ENCODE peak calls at places on chromosomes 6 and 20, in seven cellular contexts. One of them, this sample, is unnamed.

GRCh38 chr20:41551011-41551705 is 67.0 kb downstream of the CHD6 start:
- DNase-seq in Daoy: no peak
- DNase-seq in activated CD4-positive, CD25-positive, alpha-beta regulatory T cell treated with anti-CD3 and anti-CD28 coated beads, Interleukin-2, amount 50 U/mL, for 16 hours: no peak
- DNase-seq in NCI-H345: no peak
- DNase-seq in anterior cingulate cortex: no peak
- DNase-seq in islet precursor cell: no peak
- DNase-seq in H4: no peak
- DNase-seq in this sample: no peak

GRCh38 chr6:78831492-78831891 is 35.9 kb upstream of the IRAK1BP1 start:
- DNase-seq in Daoy: no peak
- DNase-seq in activated CD4-positive, CD25-positive, alpha-beta regulatory T cell treated with anti-CD3 and anti-CD28 coated beads, Interleukin-2, amount 50 U/mL, for 16 hours: no peak
- DNase-seq in NCI-H345: no peak
- DNase-seq in anterior cingulate cortex: no peak
- DNase-seq in islet precursor cell: no peak
- DNase-seq in H4: no peak
- DNase-seq in this sample: no peak

GRCh38 chr6:112362827-112363565 is 15.9 kb downstream of the RFPL4B start:
- DNase-seq in Daoy: no peak
- DNase-seq in activated CD4-positive, CD25-positive, alpha-beta regulatory T cell treated with anti-CD3 and anti-CD28 coated beads, Interleukin-2, amount 50 U/mL, for 16 hours: no peak
- DNase-seq in NCI-H345: no peak
- DNase-seq in anterior cingulate cortex: no peak
- DNase-seq in islet precursor cell: no peak
- DNase-seq in H4: no peak
- DNase-seq in this sample: no peak

GRCh38 chr6:31473780-31474725 is 23.9 kb upstream of the MICB start:
- DNase-seq in Daoy: peak
- DNase-seq in activated CD4-positive, CD25-positive, alpha-beta regulatory T cell treated with anti-CD3 and anti-CD28 coated beads, Interleukin-2, amount 50 U/mL, for 16 hours: no peak
- DNase-seq in NCI-H345: no peak
- DNase-seq in anterior cingulate cortex: no peak
- DNase-seq in islet precursor cell: peak
- DNase-seq in H4: peak
- DNase-seq in this sample: peak

GRCh38 chr6:129793447-129793846 is 67.7 kb downstream of the TMEM244 start:
- DNase-seq in Daoy: no peak
- DNase-seq in activated CD4-positive, CD25-positive, alpha-beta regulatory T cell treated with anti-CD3 and anti-CD28 coated beads, Interleukin-2, amount 50 U/mL, for 16 hours: no peak
- DNase-seq in NCI-H345: no peak
- DNase-seq in anterior cingulate cortex: no peak
- DNase-seq in islet precursor cell: no peak
- DNase-seq in H4: no peak
- DNase-seq in this sample: no peak

GRCh38 chr6:138103876-138104275 is 3.3 kb downstream of the PERP start:
- DNase-seq in Daoy: no peak
- DNase-seq in activated CD4-positive, CD25-positive, alpha-beta regulatory T cell treated with anti-CD3 and anti-CD28 coated beads, Interleukin-2, amount 50 U/mL, for 16 hours: no peak
- DNase-seq in NCI-H345: peak
- DNase-seq in anterior cingulate cortex: no peak
- DNase-seq in islet precursor cell: no peak
- DNase-seq in H4: no peak
- DNase-seq in this sample: no peak

GRCh38 chr20:13526551-13526950 is 112.2 kb downstream of the TASP1 start:
- DNase-seq in Daoy: no peak
- DNase-seq in activated CD4-positive, CD25-positive, alpha-beta regulatory T cell treated with anti-CD3 and anti-CD28 coated beads, Interleukin-2, amount 50 U/mL, for 16 hours: no peak
- DNase-seq in NCI-H345: no peak
- DNase-seq in anterior cingulate cortex: no peak
- DNase-seq in islet precursor cell: no peak
- DNase-seq in H4: no peak
- DNase-seq in this sample: no peak

GRCh38 chr20:45972500-45973183 is 639 bp upstream of the ZNF335 start:
- DNase-seq in Daoy: peak
- DNase-seq in activated CD4-positive, CD25-positive, alpha-beta regulatory T cell treated with anti-CD3 and anti-CD28 coated beads, Interleukin-2, amount 50 U/mL, for 16 hours: no peak
- DNase-seq in NCI-H345: no peak
- DNase-seq in anterior cingulate cortex: no peak
- DNase-seq in islet precursor cell: no peak
- DNase-seq in H4: peak
- DNase-seq in this sample: no peak

GRCh38 chr6:30022189-30022588 is 38.9 kb upstream of the POLR1H start:
- DNase-seq in Daoy: no peak
- DNase-seq in activated CD4-positive, CD25-positive, alpha-beta regulatory T cell treated with anti-CD3 and anti-CD28 coated beads, Interleukin-2, amount 50 U/mL, for 16 hours: no peak
- DNase-seq in NCI-H345: no peak
- DNase-seq in anterior cingulate cortex: no peak
- DNase-seq in islet precursor cell: no peak
- DNase-seq in H4: no peak
- DNase-seq in this sample: no peak

GRCh38 chr6:39879535-39879934 is 54.7 kb downstream of the MOCS1 start:
- DNase-seq in Daoy: no peak
- DNase-seq in activated CD4-positive, CD25-positive, alpha-beta regulatory T cell treated with anti-CD3 and anti-CD28 coated beads, Interleukin-2, amount 50 U/mL, for 16 hours: no peak
- DNase-seq in NCI-H345: no peak
- DNase-seq in anterior cingulate cortex: no peak
- DNase-seq in islet precursor cell: no peak
- DNase-seq in H4: no peak
- DNase-seq in this sample: no peak

GRCh38 chr6:2734517-2735076 is 16.1 kb downstream of the MYLK4 start:
- DNase-seq in Daoy: no peak
- DNase-seq in activated CD4-positive, CD25-positive, alpha-beta regulatory T cell treated with anti-CD3 and anti-CD28 coated beads, Interleukin-2, amount 50 U/mL, for 16 hours: no peak
- DNase-seq in NCI-H345: no peak
- DNase-seq in anterior cingulate cortex: no peak
- DNase-seq in islet precursor cell: no peak
- DNase-seq in H4: no peak
- DNase-seq in this sample: peak

GRCh38 chr6:33440649-33441309 is 13.6 kb upstream of the ZBTB9 start:
- DNase-seq in Daoy: no peak
- DNase-seq in activated CD4-positive, CD25-positive, alpha-beta regulatory T cell treated with anti-CD3 and anti-CD28 coated beads, Interleukin-2, amount 50 U/mL, for 16 hours: no peak
- DNase-seq in NCI-H345: no peak
- DNase-seq in anterior cingulate cortex: no peak
- DNase-seq in islet precursor cell: no peak
- DNase-seq in H4: no peak
- DNase-seq in this sample: no peak

GRCh38 chr6:37714836-37715425 is 17.2 kb upstream of the MDGA1 start:
- DNase-seq in Daoy: no peak
- DNase-seq in activated CD4-positive, CD25-positive, alpha-beta regulatory T cell treated with anti-CD3 and anti-CD28 coated beads, Interleukin-2, amount 50 U/mL, for 16 hours: no peak
- DNase-seq in NCI-H345: no peak
- DNase-seq in anterior cingulate cortex: no peak
- DNase-seq in islet precursor cell: no peak
- DNase-seq in H4: no peak
- DNase-seq in this sample: no peak

GRCh38 chr6:67131827-67132226 is 1424.8 kb upstream of the EYS start:
- DNase-seq in Daoy: no peak
- DNase-seq in activated CD4-positive, CD25-positive, alpha-beta regulatory T cell treated with anti-CD3 and anti-CD28 coated beads, Interleukin-2, amount 50 U/mL, for 16 hours: no peak
- DNase-seq in NCI-H345: no peak
- DNase-seq in anterior cingulate cortex: peak
- DNase-seq in islet precursor cell: no peak
- DNase-seq in H4: peak
- DNase-seq in this sample: peak

GRCh38 chr6:128275030-128275429 is 245.4 kb downstream of the PTPRK start:
- DNase-seq in Daoy: peak
- DNase-seq in activated CD4-positive, CD25-positive, alpha-beta regulatory T cell treated with anti-CD3 and anti-CD28 coated beads, Interleukin-2, amount 50 U/mL, for 16 hours: no peak
- DNase-seq in NCI-H345: no peak
- DNase-seq in anterior cingulate cortex: no peak
- DNase-seq in islet precursor cell: no peak
- DNase-seq in H4: no peak
- DNase-seq in this sample: no peak

GRCh38 chr6:144063744-144064401 is 31.5 kb downstream of the SF3B5 start:
- DNase-seq in Daoy: peak
- DNase-seq in activated CD4-positive, CD25-positive, alpha-beta regulatory T cell treated with anti-CD3 and anti-CD28 coated beads, Interleukin-2, amount 50 U/mL, for 16 hours: peak
- DNase-seq in NCI-H345: peak
- DNase-seq in anterior cingulate cortex: peak
- DNase-seq in islet precursor cell: peak
- DNase-seq in H4: peak
- DNase-seq in this sample: peak

GRCh38 chr6:71139249-71139648 is 149.4 kb upstream of the OGFRL1 start:
- DNase-seq in Daoy: peak
- DNase-seq in activated CD4-positive, CD25-positive, alpha-beta regulatory T cell treated with anti-CD3 and anti-CD28 coated beads, Interleukin-2, amount 50 U/mL, for 16 hours: no peak
- DNase-seq in NCI-H345: no peak
- DNase-seq in anterior cingulate cortex: no peak
- DNase-seq in islet precursor cell: peak
- DNase-seq in H4: peak
- DNase-seq in this sample: no peak

GRCh38 chr6:137798846-137799245 is 68.2 kb upstream of the TNFAIP3 start:
- DNase-seq in Daoy: no peak
- DNase-seq in activated CD4-positive, CD25-positive, alpha-beta regulatory T cell treated with anti-CD3 and anti-CD28 coated beads, Interleukin-2, amount 50 U/mL, for 16 hours: no peak
- DNase-seq in NCI-H345: no peak
- DNase-seq in anterior cingulate cortex: no peak
- DNase-seq in islet precursor cell: no peak
- DNase-seq in H4: no peak
- DNase-seq in this sample: no peak

GRCh38 chr6:102039450-102039849 is 645.9 kb downstream of the GRIK2 start:
- DNase-seq in Daoy: no peak
- DNase-seq in activated CD4-positive, CD25-positive, alpha-beta regulatory T cell treated with anti-CD3 and anti-CD28 coated beads, Interleukin-2, amount 50 U/mL, for 16 hours: no peak
- DNase-seq in NCI-H345: no peak
- DNase-seq in anterior cingulate cortex: no peak
- DNase-seq in islet precursor cell: no peak
- DNase-seq in H4: no peak
- DNase-seq in this sample: no peak

GRCh38 chr20:47013606-47014005 is 119.0 kb downstream of the EYA2 start:
- DNase-seq in Daoy: no peak
- DNase-seq in activated CD4-positive, CD25-positive, alpha-beta regulatory T cell treated with anti-CD3 and anti-CD28 coated beads, Interleukin-2, amount 50 U/mL, for 16 hours: no peak
- DNase-seq in NCI-H345: no peak
- DNase-seq in anterior cingulate cortex: no peak
- DNase-seq in islet precursor cell: no peak
- DNase-seq in H4: no peak
- DNase-seq in this sample: no peak

GRCh38 chr6:145529582-145529981 is 205.7 kb downstream of the EPM2A start:
- DNase-seq in Daoy: no peak
- DNase-seq in activated CD4-positive, CD25-positive, alpha-beta regulatory T cell treated with anti-CD3 and anti-CD28 coated beads, Interleukin-2, amount 50 U/mL, for 16 hours: no peak
- DNase-seq in NCI-H345: peak
- DNase-seq in anterior cingulate cortex: no peak
- DNase-seq in islet precursor cell: no peak
- DNase-seq in H4: peak
- DNase-seq in this sample: no peak

GRCh38 chr6:47268572-47269187 is 41.0 kb downstream of the TNFRSF21 start:
- DNase-seq in Daoy: no peak
- DNase-seq in activated CD4-positive, CD25-positive, alpha-beta regulatory T cell treated with anti-CD3 and anti-CD28 coated beads, Interleukin-2, amount 50 U/mL, for 16 hours: no peak
- DNase-seq in NCI-H345: no peak
- DNase-seq in anterior cingulate cortex: no peak
- DNase-seq in islet precursor cell: no peak
- DNase-seq in H4: no peak
- DNase-seq in this sample: no peak

GRCh38 chr20:33262658-33263065 is 20.4 kb upstream of the BPIFB1 start:
- DNase-seq in Daoy: peak
- DNase-seq in activated CD4-positive, CD25-positive, alpha-beta regulatory T cell treated with anti-CD3 and anti-CD28 coated beads, Interleukin-2, amount 50 U/mL, for 16 hours: no peak
- DNase-seq in NCI-H345: peak
- DNase-seq in anterior cingulate cortex: no peak
- DNase-seq in islet precursor cell: peak
- DNase-seq in H4: peak
- DNase-seq in this sample: peak

GRCh38 chr6:127923135-127923534 is 22.3 kb upstream of the THEMIS start:
- DNase-seq in Daoy: no peak
- DNase-seq in activated CD4-positive, CD25-positive, alpha-beta regulatory T cell treated with anti-CD3 and anti-CD28 coated beads, Interleukin-2, amount 50 U/mL, for 16 hours: no peak
- DNase-seq in NCI-H345: no peak
- DNase-seq in anterior cingulate cortex: no peak
- DNase-seq in islet precursor cell: no peak
- DNase-seq in H4: no peak
- DNase-seq in this sample: no peak

GRCh38 chr6:35391240-35391968 is 49.0 kb downstream of the PPARD start:
- DNase-seq in Daoy: peak
- DNase-seq in activated CD4-positive, CD25-positive, alpha-beta regulatory T cell treated with anti-CD3 and anti-CD28 coated beads, Interleukin-2, amount 50 U/mL, for 16 hours: no peak
- DNase-seq in NCI-H345: no peak
- DNase-seq in anterior cingulate cortex: no peak
- DNase-seq in islet precursor cell: no peak
- DNase-seq in H4: peak
- DNase-seq in this sample: no peak

GRCh38 chr20:46523696-46524328 is 10.5 kb upstream of the ZNF334 start:
- DNase-seq in Daoy: no peak
- DNase-seq in activated CD4-positive, CD25-positive, alpha-beta regulatory T cell treated with anti-CD3 and anti-CD28 coated beads, Interleukin-2, amount 50 U/mL, for 16 hours: no peak
- DNase-seq in NCI-H345: no peak
- DNase-seq in anterior cingulate cortex: no peak
- DNase-seq in islet precursor cell: no peak
- DNase-seq in H4: no peak
- DNase-seq in this sample: peak

GRCh38 chr6:129645371-129646139 is 64.4 kb downstream of the ARHGAP18 start:
- DNase-seq in Daoy: peak
- DNase-seq in activated CD4-positive, CD25-positive, alpha-beta regulatory T cell treated with anti-CD3 and anti-CD28 coated beads, Interleukin-2, amount 50 U/mL, for 16 hours: no peak
- DNase-seq in NCI-H345: no peak
- DNase-seq in anterior cingulate cortex: no peak
- DNase-seq in islet precursor cell: no peak
- DNase-seq in H4: no peak
- DNase-seq in this sample: no peak

GRCh38 chr20:46990017-46990810 is 95.6 kb downstream of the EYA2 start:
- DNase-seq in Daoy: no peak
- DNase-seq in activated CD4-positive, CD25-positive, alpha-beta regulatory T cell treated with anti-CD3 and anti-CD28 coated beads, Interleukin-2, amount 50 U/mL, for 16 hours: no peak
- DNase-seq in NCI-H345: no peak
- DNase-seq in anterior cingulate cortex: no peak
- DNase-seq in islet precursor cell: peak
- DNase-seq in H4: no peak
- DNase-seq in this sample: no peak

GRCh38 chr20:43243672-43244269 is 54.1 kb upstream of the PTPRT start:
- DNase-seq in Daoy: no peak
- DNase-seq in activated CD4-positive, CD25-positive, alpha-beta regulatory T cell treated with anti-CD3 and anti-CD28 coated beads, Interleukin-2, amount 50 U/mL, for 16 hours: no peak
- DNase-seq in NCI-H345: peak
- DNase-seq in anterior cingulate cortex: no peak
- DNase-seq in islet precursor cell: no peak
- DNase-seq in H4: no peak
- DNase-seq in this sample: peak

GRCh38 chr6:168414696-168415095 is 26.3 kb upstream of the SMOC2 start:
- DNase-seq in Daoy: peak
- DNase-seq in activated CD4-positive, CD25-positive, alpha-beta regulatory T cell treated with anti-CD3 and anti-CD28 coated beads, Interleukin-2, amount 50 U/mL, for 16 hours: no peak
- DNase-seq in NCI-H345: peak
- DNase-seq in anterior cingulate cortex: no peak
- DNase-seq in islet precursor cell: no peak
- DNase-seq in H4: no peak
- DNase-seq in this sample: no peak

GRCh38 chr20:38113401-38114325 is 51.4 kb downstream of the TGM2 start:
- DNase-seq in Daoy: peak
- DNase-seq in activated CD4-positive, CD25-positive, alpha-beta regulatory T cell treated with anti-CD3 and anti-CD28 coated beads, Interleukin-2, amount 50 U/mL, for 16 hours: no peak
- DNase-seq in NCI-H345: no peak
- DNase-seq in anterior cingulate cortex: no peak
- DNase-seq in islet precursor cell: peak
- DNase-seq in H4: no peak
- DNase-seq in this sample: peak

GRCh38 chr20:38134427-38135281 is 30.4 kb downstream of the TGM2 start:
- DNase-seq in Daoy: peak
- DNase-seq in activated CD4-positive, CD25-positive, alpha-beta regulatory T cell treated with anti-CD3 and anti-CD28 coated beads, Interleukin-2, amount 50 U/mL, for 16 hours: no peak
- DNase-seq in NCI-H345: no peak
- DNase-seq in anterior cingulate cortex: no peak
- DNase-seq in islet precursor cell: peak
- DNase-seq in H4: peak
- DNase-seq in this sample: no peak

GRCh38 chr20:51365670-51366069 is 176.8 kb downstream of the NFATC2 start:
- DNase-seq in Daoy: peak
- DNase-seq in activated CD4-positive, CD25-positive, alpha-beta regulatory T cell treated with anti-CD3 and anti-CD28 coated beads, Interleukin-2, amount 50 U/mL, for 16 hours: no peak
- DNase-seq in NCI-H345: no peak
- DNase-seq in anterior cingulate cortex: no peak
- DNase-seq in islet precursor cell: peak
- DNase-seq in H4: peak
- DNase-seq in this sample: no peak

GRCh38 chr20:19073584-19074198 is 138.8 kb upstream of the SLC24A3 start:
- DNase-seq in Daoy: no peak
- DNase-seq in activated CD4-positive, CD25-positive, alpha-beta regulatory T cell treated with anti-CD3 and anti-CD28 coated beads, Interleukin-2, amount 50 U/mL, for 16 hours: no peak
- DNase-seq in NCI-H345: peak
- DNase-seq in anterior cingulate cortex: no peak
- DNase-seq in islet precursor cell: peak
- DNase-seq in H4: no peak
- DNase-seq in this sample: peak

GRCh38 chr6:136677344-136677743 is 114.9 kb downstream of the MAP3K5 start:
- DNase-seq in Daoy: no peak
- DNase-seq in activated CD4-positive, CD25-positive, alpha-beta regulatory T cell treated with anti-CD3 and anti-CD28 coated beads, Interleukin-2, amount 50 U/mL, for 16 hours: no peak
- DNase-seq in NCI-H345: no peak
- DNase-seq in anterior cingulate cortex: no peak
- DNase-seq in islet precursor cell: no peak
- DNase-seq in H4: no peak
- DNase-seq in this sample: no peak

GRCh38 chr20:56249244-56249955 is 868 bp downstream of the MC3R start:
- DNase-seq in Daoy: peak
- DNase-seq in activated CD4-positive, CD25-positive, alpha-beta regulatory T cell treated with anti-CD3 and anti-CD28 coated beads, Interleukin-2, amount 50 U/mL, for 16 hours: no peak
- DNase-seq in NCI-H345: no peak
- DNase-seq in anterior cingulate cortex: no peak
- DNase-seq in islet precursor cell: peak
- DNase-seq in H4: peak
- DNase-seq in this sample: peak

GRCh38 chr6:101682937-101683336 is 289.4 kb downstream of the GRIK2 start:
- DNase-seq in Daoy: no peak
- DNase-seq in activated CD4-positive, CD25-positive, alpha-beta regulatory T cell treated with anti-CD3 and anti-CD28 coated beads, Interleukin-2, amount 50 U/mL, for 16 hours: no peak
- DNase-seq in NCI-H345: no peak
- DNase-seq in anterior cingulate cortex: no peak
- DNase-seq in islet precursor cell: no peak
- DNase-seq in H4: no peak
- DNase-seq in this sample: no peak

GRCh38 chr6:4612636-4613171 is 163.5 kb upstream of the CDYL start:
- DNase-seq in Daoy: no peak
- DNase-seq in activated CD4-positive, CD25-positive, alpha-beta regulatory T cell treated with anti-CD3 and anti-CD28 coated beads, Interleukin-2, amount 50 U/mL, for 16 hours: no peak
- DNase-seq in NCI-H345: no peak
- DNase-seq in anterior cingulate cortex: no peak
- DNase-seq in islet precursor cell: no peak
- DNase-seq in H4: no peak
- DNase-seq in this sample: no peak

This sample was measured in endodermal cell.